ENCODE peak calls at places on chromosome 5, in eight cellular contexts. B, F, N, I, W, K, Z and D are unnamed samples.

GRCh38 chr5:158463971-158464370 is 605.0 kb upstream of the CLINT1 start:
- DNase-seq in B (no peak), F (no peak), N (no peak), I (no peak), W (no peak), K (no peak), Z (no peak), D (no peak)

GRCh38 chr5:95113489-95113888 is 171.4 kb downstream of the MCTP1 start:
- DNase-seq in B (no peak), F (no peak), N (no peak), I (no peak), W (peak), K (no peak), Z (no peak), D (peak)

GRCh38 chr5:139915274-139915673 is 119.7 kb downstream of the PSD2 start:
- DNase-seq in B (no peak), F (no peak), N (no peak), I (no peak), W (no peak), K (no peak), Z (no peak), D (peak)

GRCh38 chr5:130526708-130527107 is 622.4 kb downstream of the CHSY3 start:
- DNase-seq in B (no peak), F (no peak), N (no peak), I (peak), W (no peak), K (no peak), Z (no peak), D (no peak)

GRCh38 chr5:128493657-128494329 is 44.3 kb downstream of the FBN2 start:
- DNase-seq in B (no peak), F (no peak), N (no peak), I (no peak), W (no peak), K (no peak), Z (no peak), D (no peak)

GRCh38 chr5:80147119-80147815 is 108.6 kb downstream of the SERINC5 start:
- DNase-seq in B (no peak), F (no peak), N (no peak), I (no peak), W (no peak), K (no peak), Z (no peak), D (no peak)

GRCh38 chr5:11904270-11904906 is at the start of gene CTNND2:
- DNase-seq in B (peak), F (peak), N (peak), I (peak), W (peak), K (no peak), Z (peak), D (no peak)

GRCh38 chr5:51033215-51033614 is 350.0 kb upstream of the ISL1 start:
- DNase-seq in B (no peak), F (no peak), N (no peak), I (no peak), W (no peak), K (no peak), Z (no peak), D (no peak)

GRCh38 chr5:8879248-8879647 is 666.6 kb downstream of the SEMA5A start:
- DNase-seq in B (no peak), F (no peak), N (no peak), I (no peak), W (no peak), K (peak), Z (no peak), D (no peak)

GRCh38 chr5:165783024-165783423 is 2277.6 kb downstream of the MAT2B start:
- DNase-seq in B (no peak), F (no peak), N (no peak), I (no peak), W (no peak), K (no peak), Z (no peak), D (no peak)

GRCh38 chr5:151584057-151584937 is 6.8 kb downstream of the FAT2 start:
- DNase-seq in B (no peak), F (no peak), N (no peak), I (no peak), W (no peak), K (no peak), Z (no peak), D (no peak)

GRCh38 chr5:93017854-93018253 is 563.2 kb downstream of the NR2F1-AS1 start:
- DNase-seq in B (no peak), F (no peak), N (peak), I (peak), W (no peak), K (no peak), Z (no peak), D (no peak)

GRCh38 chr5:119343766-119344165 is 12.1 kb upstream of the TNFAIP8 start:
- DNase-seq in B (no peak), F (no peak), N (no peak), I (no peak), W (no peak), K (no peak), Z (no peak), D (peak)

GRCh38 chr5:16913840-16914435 is 22.1 kb downstream of the MYO10 start:
- DNase-seq in B (peak), F (no peak), N (no peak), I (no peak), W (no peak), K (no peak), Z (no peak), D (no peak)

GRCh38 chr5:124524552-124525232 is 221.7 kb downstream of the ZNF608 start:
- DNase-seq in B (no peak), F (no peak), N (no peak), I (peak), W (no peak), K (peak), Z (no peak), D (no peak)

GRCh38 chr5:33343661-33344327 is 97.0 kb upstream of the TARS1 start:
- DNase-seq in B (no peak), F (no peak), N (no peak), I (peak), W (no peak), K (no peak), Z (no peak), D (no peak)

GRCh38 chr5:168346417-168346816 is 55.0 kb downstream of the WWC1 start:
- DNase-seq in B (no peak), F (no peak), N (no peak), I (no peak), W (no peak), K (no peak), Z (no peak), D (no peak)

GRCh38 chr5:87354496-87354895 is 58.2 kb downstream of the CCNH start:
- DNase-seq in B (no peak), F (no peak), N (no peak), I (no peak), W (no peak), K (no peak), Z (no peak), D (no peak)

GRCh38 chr5:116532762-116533525 is 41.7 kb downstream of the SEMA6A start:
- DNase-seq in B (no peak), F (no peak), N (no peak), I (no peak), W (no peak), K (no peak), Z (no peak), D (no peak)

GRCh38 chr5:3194684-3195083 is 400.9 kb upstream of the IRX1 start:
- DNase-seq in B (no peak), F (no peak), N (no peak), I (no peak), W (peak), K (no peak), Z (no peak), D (no peak)

GRCh38 chr5:69271376-69271775 is 36.7 kb downstream of the CDK7 start:
- DNase-seq in B (no peak), F (no peak), N (peak), I (peak), W (no peak), K (no peak), Z (no peak), D (peak)

GRCh38 chr5:160118349-160119141 is 705 bp downstream of the PWWP2A start:
- DNase-seq in B (peak), F (peak), N (peak), I (peak), W (no peak), K (no peak), Z (peak), D (no peak)

GRCh38 chr5:59732806-59733205 is 160.7 kb downstream of the PDE4D start:
- DNase-seq in B (no peak), F (no peak), N (no peak), I (no peak), W (no peak), K (no peak), Z (no peak), D (no peak)

GRCh38 chr5:175842947-175843793 is 28.2 kb upstream of the CPLX2 start:
- DNase-seq in B (no peak), F (peak), N (no peak), I (peak), W (peak), K (no peak), Z (no peak), D (peak)

GRCh38 chr5:158639876-158640570 is 459.7 kb downstream of the EBF1 start:
- DNase-seq in B (no peak), F (no peak), N (no peak), I (no peak), W (no peak), K (no peak), Z (no peak), D (peak)

GRCh38 chr5:173535976-173536639 is 80.3 kb downstream of the BOD1 start:
- DNase-seq in B (no peak), F (no peak), N (no peak), I (no peak), W (no peak), K (no peak), Z (no peak), D (no peak)

GRCh38 chr5:167389537-167389936 is 901.9 kb upstream of the WWC1 start:
- DNase-seq in B (no peak), F (no peak), N (no peak), I (no peak), W (no peak), K (no peak), Z (no peak), D (no peak)

GRCh38 chr5:69238760-69239251 is 4.1 kb downstream of the CDK7 start:
- DNase-seq in B (no peak), F (no peak), N (no peak), I (peak), W (no peak), K (no peak), Z (no peak), D (peak)

GRCh38 chr5:180343110-180343845 is 9.9 kb downstream of the GFPT2 start:
- DNase-seq in B (peak), F (no peak), N (peak), I (no peak), W (peak), K (no peak), Z (peak), D (peak)

GRCh38 chr5:54307583-54307982 is 2.8 kb downstream of the ARL15 start:
- DNase-seq in B (no peak), F (no peak), N (no peak), I (no peak), W (no peak), K (no peak), Z (no peak), D (no peak)
- H3K4me3 ChIP-seq in B (no peak), F (no peak), N (no peak), I (no peak), W (no peak), K (no peak), Z (no peak), D (no peak)

GRCh38 chr5:7867260-7867659 is 1.6 kb downstream of the FASTKD3 start:
- DNase-seq in B (no peak), F (no peak), N (no peak), I (no peak), W (no peak), K (no peak), Z (no peak), D (no peak)
- H3K4me3 ChIP-seq in B (no peak), F (peak), N (peak), I (no peak), W (no peak), K (no peak), Z (no peak), D (no peak)

GRCh38 chr5:169412858-169413257 is 111.9 kb upstream of the SLIT3 start:
- DNase-seq in B (no peak), F (no peak), N (no peak), I (no peak), W (no peak), K (no peak), Z (no peak), D (no peak)

GRCh38 chr5:169415351-169415750 is 114.4 kb upstream of the SLIT3 start:
- DNase-seq in B (no peak), F (no peak), N (no peak), I (no peak), W (no peak), K (no peak), Z (no peak), D (no peak)

GRCh38 chr5:169411789-169412425 is 111.0 kb upstream of the SLIT3 start:
- DNase-seq in B (no peak), F (no peak), N (no peak), I (peak), W (no peak), K (no peak), Z (no peak), D (peak)

GRCh38 chr5:169411016-169411788 is 110.3 kb upstream of the SLIT3 start:
- DNase-seq in B (no peak), F (no peak), N (no peak), I (no peak), W (no peak), K (no peak), Z (no peak), D (no peak)

GRCh38 chr5:169413416-169413815 is 112.5 kb upstream of the SLIT3 start:
- DNase-seq in B (no peak), F (no peak), N (no peak), I (no peak), W (no peak), K (no peak), Z (no peak), D (no peak)
- H3K4me3 ChIP-seq in B (no peak), F (no peak), N (no peak), I (no peak), W (no peak), K (no peak), Z (no peak), D (no peak)

GRCh38 chr5:138141734-138142133 is 2.5 kb upstream of the NME5 start:
- DNase-seq in B (no peak), F (no peak), N (no peak), I (no peak), W (no peak), K (no peak), Z (no peak), D (no peak)

GRCh38 chr5:138138949-138139775 is at the start of gene NME5:
- DNase-seq in B (peak), F (peak), N (peak), I (no peak), W (peak), K (no peak), Z (peak), D (no peak)

GRCh38 chr5:138140268-138140667 is 1.0 kb upstream of the NME5 start:
- DNase-seq in B (no peak), F (no peak), N (no peak), I (no peak), W (no peak), K (no peak), Z (no peak), D (no peak)

GRCh38 chr5:138139776-138140080 is 500 bp upstream of the NME5 start:
- DNase-seq in B (no peak), F (no peak), N (no peak), I (no peak), W (no peak), K (no peak), Z (no peak), D (no peak)
- H3K4me3 ChIP-seq in B (no peak), F (peak), N (no peak), I (no peak), W (peak), K (no peak), Z (no peak), D (no peak)

DNA sequence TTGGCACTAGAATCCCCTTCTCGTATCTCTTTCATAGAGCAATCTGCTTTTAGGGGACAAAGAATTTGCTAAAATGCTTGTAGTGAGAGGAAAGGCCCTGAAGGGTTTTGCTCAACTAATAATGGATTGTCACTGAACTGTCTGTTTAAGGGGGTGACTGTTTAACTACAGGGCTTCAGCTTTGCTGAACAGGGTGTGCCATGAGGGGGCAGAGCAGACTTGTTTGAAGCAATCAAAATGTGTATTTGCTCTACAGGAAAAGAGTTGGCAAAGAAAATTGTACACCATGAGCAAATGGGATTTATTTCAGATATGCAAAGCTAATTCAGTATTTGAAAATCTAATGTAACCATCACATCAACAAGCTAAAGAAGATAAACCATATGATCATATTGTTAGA is 154.3 kb downstream of the GABRG2 start:
- DNase-seq in B (no peak), F (peak), N (peak), I (no peak), W (peak), K (no peak), Z (no peak), D (no peak)
- H3K4me3 ChIP-seq in B (no peak), F (no peak), N (no peak), I (no peak), W (no peak), K (no peak), Z (no peak), D (no peak)

GRCh38 chr5:14357441-14357840 is 214.3 kb downstream of the TRIO start:
- DNase-seq in B (no peak), F (no peak), N (no peak), I (no peak), W (no peak), K (no peak), Z (no peak), D (no peak)
- H3K4me3 ChIP-seq in B (no peak), F (peak), N (no peak), I (no peak), W (peak), K (no peak), Z (no peak), D (no peak)

DNA sequence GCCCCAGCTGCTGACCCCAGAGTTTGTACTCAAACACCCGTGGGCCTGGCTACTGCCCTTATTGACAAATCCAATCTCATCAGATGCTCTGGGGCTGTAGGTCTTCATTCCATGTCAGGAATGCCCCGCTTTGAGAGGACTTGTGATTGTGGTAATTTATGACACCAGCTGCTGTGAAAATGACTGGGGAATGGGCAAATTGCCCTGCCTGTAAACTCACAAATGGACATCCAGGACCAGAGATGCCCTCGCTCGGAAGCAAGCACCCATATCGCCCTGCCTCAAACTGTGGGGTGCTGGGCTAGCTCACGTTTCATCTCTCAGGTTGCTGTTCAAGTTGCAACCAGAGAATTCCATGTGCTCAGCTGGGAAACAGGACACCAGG is 225.9 kb upstream of the MAP3K1 start:
- DNase-seq in B (no peak), F (no peak), N (no peak), I (no peak), W (no peak), K (no peak), Z (no peak), D (no peak)
- H3K4me3 ChIP-seq in B (no peak), F (no peak), N (no peak), I (no peak), W (no peak), K (peak), Z (no peak), D (no peak)